ENCODE peak calls at places on chromosomes 16 and 17, in seven cellular contexts. Q is WTC11, I is heart left ventricle, Z is neural progenitor cell, X is cardiac muscle cell, G is A549, U is nephron progenitor cell. E is an unnamed sample.

GRCh38 chr17:35089846-35090193 is 26.3 kb upstream of the RFFL start:
- DNase-seq in Z (peak; percentile 27), X (peak; percentile 55), U (no peak), I (no peak), G (peak; percentile 61), Q (no peak), E (no peak)

GRCh38 chr17:79485991-79486390 is 124.9 kb downstream of the RBFOX3 start:
- DNase-seq in X (no peak), G (no peak), Q (peak; percentile 47), I (no peak), Z (no peak), U (no peak), E (no peak)

GRCh38 chr17:62775876-62776275 is 32.2 kb downstream of the MARCHF10 start:
- DNase-seq in G (no peak), U (no peak), X (no peak), Z (no peak), Q (no peak), I (no peak), E (no peak)

GRCh38 chr17:57866319-57866718 is 16.5 kb upstream of the MRPS23 start:
- DNase-seq in U (no peak), X (no peak), I (no peak), Z (no peak), Q (no peak), G (no peak), E (no peak)

GRCh38 chr17:11241611-11242226 is 706 bp downstream of the SHISA6 start:
- DNase-seq in G (no peak), Z (no peak), I (no peak), U (no peak), Q (no peak), X (no peak), E (no peak)

GRCh38 chr16:89723279-89724250 is 2.2 kb downstream of the ZNF276 start:
- DNase-seq in I (peak; percentile 72), X (peak; percentile 36), G (no peak), Z (no peak), U (no peak), Q (no peak), E (no peak)

GRCh38 chr17:72465191-72466024 is 344.6 kb downstream of the SOX9 start:
- DNase-seq in Z (no peak), U (peak; percentile 39), Q (no peak), X (peak; percentile 64), I (no peak), G (peak; percentile 98), E (no peak)

GRCh38 chr16:60261425-60261824 is 1527.3 kb upstream of the GOT2 start:
- DNase-seq in Q (no peak), I (no peak), Z (no peak), U (no peak), G (no peak), X (no peak), E (no peak)

GRCh38 chr17:48472485-48473281 is 42.7 kb upstream of the SKAP1 start:
- DNase-seq in Z (peak; percentile 39), Q (no peak), U (peak; percentile 56), I (no peak), X (peak; percentile 47), G (no peak), E (no peak)

GRCh38 chr17:56917559-56918296 is 3.9 kb upstream of the TRIM25 start:
- DNase-seq in U (no peak), Z (no peak), X (peak; percentile 26), Q (no peak), G (no peak), I (peak; percentile 46), E (no peak)

GRCh38 chr16:49179714-49180330 is 101.8 kb downstream of the CBLN1 start:
- DNase-seq in U (peak; percentile 8), Q (no peak), X (no peak), Z (no peak), G (no peak), I (no peak), E (no peak)

GRCh38 chr16:13999071-13999894 is 71.8 kb upstream of the MRTFB start:
- DNase-seq in G (no peak), U (no peak), X (no peak), I (no peak), Z (no peak), Q (no peak), E (no peak)

GRCh38 chr16:53457670-53458069 is 23.4 kb downstream of the RBL2 start:
- DNase-seq in U (no peak), G (no peak), Z (no peak), X (no peak), Q (no peak), I (no peak), E (no peak)

GRCh38 chr17:43673516-43674323 is 12.0 kb upstream of the MEOX1 start:
- DNase-seq in X (peak; percentile 74), U (peak; percentile 85), Q (peak; percentile 83), G (peak; percentile 82), Z (peak; percentile 70), I (peak; percentile 68), E (peak; percentile 86)

GRCh38 chr17:7176870-7177209 is 2.3 kb downstream of the ASGR1 start:
- DNase-seq in Z (peak; percentile 60), I (no peak), G (no peak), Q (peak; percentile 37), U (peak; percentile 54), X (peak; percentile 29), E (peak; percentile 56)

GRCh38 chr17:7176107-7176851 is 2.9 kb downstream of the ASGR1 start:
- DNase-seq in I (no peak), Z (no peak), X (no peak), G (no peak), U (no peak), Q (no peak), E (no peak)

GRCh38 chr17:7174603-7175362 is 4.4 kb downstream of the ASGR1 start:
- DNase-seq in U (no peak), G (no peak), X (no peak), Q (no peak), Z (no peak), I (no peak), E (no peak)

GRCh38 chr17:7175363-7175733 is 3.8 kb downstream of the ASGR1 start:
- DNase-seq in X (no peak), Z (no peak), I (no peak), G (no peak), Q (no peak), U (no peak), E (no peak)

DNA sequence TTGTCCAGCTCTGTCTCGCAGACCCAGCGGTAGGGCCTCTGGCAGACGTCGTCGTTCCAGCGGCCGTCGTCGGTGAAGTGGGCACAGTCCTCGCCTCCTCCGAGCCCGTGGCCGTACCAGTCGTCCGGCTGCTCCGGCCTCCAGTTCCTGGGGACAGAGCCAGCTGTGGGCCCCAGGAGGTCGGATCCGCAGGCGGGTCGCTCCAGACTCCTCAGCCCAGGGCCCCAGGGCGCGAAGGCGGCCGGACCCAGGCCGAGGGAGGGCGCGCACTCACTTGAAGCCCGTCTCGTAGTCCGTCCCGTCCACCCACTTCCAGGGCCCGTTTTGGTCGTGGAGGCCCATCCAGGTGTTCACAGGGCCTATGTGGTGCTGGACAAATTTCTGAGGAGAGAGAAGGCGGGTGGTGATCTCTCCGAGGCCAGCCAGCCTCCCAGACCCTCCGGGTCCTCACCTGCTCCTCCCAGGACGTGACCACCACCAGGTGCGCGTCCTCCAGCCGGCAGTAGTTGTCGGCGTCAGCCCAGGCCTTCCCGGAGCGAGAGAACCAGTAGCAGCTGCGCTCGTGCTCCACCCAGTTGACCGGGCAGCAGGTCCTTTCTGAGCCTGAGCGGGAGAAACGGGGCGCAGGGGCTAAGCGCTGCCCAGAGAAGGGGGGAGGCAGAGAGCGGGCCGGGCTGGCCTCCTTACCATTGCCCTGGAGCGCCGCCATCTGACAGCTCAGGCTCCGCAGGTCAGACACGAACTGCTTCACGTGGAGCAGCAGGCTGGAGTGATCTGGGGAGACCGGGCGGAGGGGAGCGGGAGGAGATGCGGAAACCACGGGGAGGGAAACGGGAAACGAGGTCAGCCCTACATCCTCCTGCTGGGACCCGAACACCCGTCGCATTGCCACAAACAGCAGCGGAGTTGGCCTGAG is 5.2 kb downstream of the ASGR1 start:
- DNase-seq in Q (peak; percentile 92), G (no peak), X (peak; percentile 56), Z (peak; percentile 93), I (peak; percentile 62), U (peak; percentile 66), E (peak; percentile 78)
- TF ChIP-seq CTCF in Q (no peak), G (no peak), X (peak; percentile 13), Z (peak; percentile 60), I (peak; percentile 20), U (no peak), E (no peak)

GRCh38 chr16:57663436-57663835 is 4.7 kb upstream of the ADGRG3 start:
- DNase-seq in Z (no peak), G (no peak), X (no peak), U (no peak), I (no peak), Q (no peak), E (no peak)

GRCh38 chr16:57661510-57661909 is 6.6 kb upstream of the ADGRG3 start:
- DNase-seq in Q (no peak), G (no peak), I (no peak), U (no peak), Z (no peak), X (no peak), E (no peak)

GRCh38 chr16:57661936-57662906 is 5.9 kb upstream of the ADGRG3 start:
- DNase-seq in Q (no peak), Z (no peak), G (no peak), I (no peak), U (no peak), X (no peak), E (no peak)

GRCh38 chr16:57658878-57659674 is 9.0 kb upstream of the ADGRG3 start:
- DNase-seq in Q (no peak), U (no peak), G (no peak), X (no peak), I (no peak), Z (no peak), E (no peak)

GRCh38 chr16:57660715-57661463 is 7.2 kb upstream of the ADGRG3 start:
- DNase-seq in G (no peak), Q (no peak), U (no peak), Z (no peak), X (no peak), I (no peak), E (no peak)
- TF ChIP-seq CTCF in G (no peak), Q (no peak), U (no peak), Z (no peak), X (no peak), I (no peak), E (no peak)

DNA sequence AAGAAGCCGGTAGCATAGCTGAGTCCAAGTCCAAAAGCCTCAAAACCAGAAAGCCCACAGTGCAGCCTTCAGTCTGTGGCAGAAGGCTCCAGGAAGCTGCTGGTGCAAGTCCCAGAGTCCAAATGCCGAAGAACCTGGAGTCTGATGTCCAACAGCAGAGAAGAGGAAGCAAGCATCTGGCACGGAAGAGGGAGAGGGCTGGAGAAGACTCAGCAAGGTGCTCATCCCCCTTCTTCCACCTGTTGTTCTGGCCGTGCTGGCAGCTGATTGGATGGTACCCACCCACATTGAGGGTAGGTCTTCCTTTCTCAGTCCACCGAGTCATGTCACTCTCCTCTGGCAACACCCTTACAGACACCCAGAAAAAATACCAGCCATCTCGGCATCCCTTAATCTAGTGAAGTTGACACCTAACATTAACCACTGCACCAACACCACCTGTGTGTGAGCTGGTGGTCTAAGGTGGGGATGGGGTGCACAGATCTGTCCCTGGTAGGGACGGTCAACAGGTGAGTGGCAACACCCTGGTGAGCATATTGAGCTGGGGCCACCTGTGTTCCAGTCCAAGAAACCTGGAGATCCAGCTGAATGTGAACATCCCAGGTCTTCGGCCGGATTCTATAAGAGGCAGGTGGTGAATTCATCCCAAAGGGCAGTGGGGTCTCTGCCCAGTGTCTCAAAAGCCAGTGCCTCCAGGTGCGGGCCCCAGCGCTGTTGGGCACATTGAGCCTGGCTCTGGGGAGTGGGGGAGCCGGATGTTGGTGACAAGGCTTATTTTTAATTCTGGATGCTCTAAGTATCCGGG is 9.8 kb downstream of the MIEF2 start:
- DNase-seq in Z (no peak), Q (no peak), U (no peak), I (no peak), X (no peak), G (no peak), E (no peak)
- TF ChIP-seq CTCF in Z (no peak), Q (no peak), U (no peak), I (no peak), X (no peak), G (no peak), E (no peak)

GRCh38 chr16:77406680-77407079 is 28.2 kb downstream of the ADAMTS18 start:
- DNase-seq in U (no peak), I (no peak), X (peak; percentile 15), Q (no peak), Z (no peak), G (no peak), E (no peak)
- TF ChIP-seq CTCF in U (no peak), I (no peak), X (peak; percentile 40), Q (no peak), Z (peak; percentile 49), G (no peak), E (peak; percentile 16)